ENCODE peak calls at places on chromosomes 11 and 22, in four cellular contexts. One of them, this sample, is unnamed.

GRCh38 chr11:72552399-72552910 is 118.1 kb upstream of the CLPB start:
- DNase-seq in RWPE2: no peak
- DNase-seq in A549: no peak
- DNase-seq in esophagus squamous epithelium: no peak
- DNase-seq in this sample: no peak

GRCh38 chr22:20156611-20157415 is 6.0 kb upstream of the CCDC188 start:
- DNase-seq in RWPE2: no peak
- DNase-seq in A549: peak; percentile 66
- DNase-seq in esophagus squamous epithelium: peak; percentile 30
- DNase-seq in this sample: peak; percentile 66

GRCh38 chr11:103534959-103535358 is 425.7 kb downstream of the DYNC2H1 start:
- DNase-seq in esophagus squamous epithelium: no peak
- DNase-seq in A549: no peak
- DNase-seq in RWPE2: no peak
- DNase-seq in this sample: no peak

GRCh38 chr11:63613517-63614135 is 607 bp downstream of the PLAAT3 start:
- DNase-seq in A549: peak; percentile 36
- DNase-seq in esophagus squamous epithelium: no peak
- DNase-seq in RWPE2: no peak
- DNase-seq in this sample: no peak

GRCh38 chr11:103700605-103701004 is 335.8 kb upstream of the DDI1 start:
- DNase-seq in RWPE2: no peak
- DNase-seq in esophagus squamous epithelium: no peak
- DNase-seq in A549: no peak
- DNase-seq in this sample: peak; percentile 79

GRCh38 chr22:37498289-37498909 is 12.2 kb upstream of the MFNG start:
- DNase-seq in A549: peak; percentile 46
- DNase-seq in esophagus squamous epithelium: no peak
- DNase-seq in RWPE2: no peak
- DNase-seq in this sample: no peak

GRCh38 chr11:63502252-63502820 is 3.5 kb upstream of the LGALS12 start:
- DNase-seq in esophagus squamous epithelium: no peak
- DNase-seq in A549: no peak
- DNase-seq in RWPE2: no peak
- DNase-seq in this sample: no peak

GRCh38 chr11:77270921-77271320 is 30.6 kb downstream of the GDPD4 start:
- DNase-seq in A549: no peak
- DNase-seq in esophagus squamous epithelium: no peak
- DNase-seq in RWPE2: no peak
- DNase-seq in this sample: no peak

GRCh38 chr11:63670077-63670737 is 969 bp downstream of the ATL3 start:
- DNase-seq in esophagus squamous epithelium: no peak
- DNase-seq in A549: no peak
- DNase-seq in RWPE2: no peak
- DNase-seq in this sample: peak; percentile 45

GRCh38 chr11:13135385-13136271 is 126.5 kb downstream of the RASSF10 start:
- DNase-seq in A549: no peak
- DNase-seq in esophagus squamous epithelium: no peak
- DNase-seq in RWPE2: no peak
- DNase-seq in this sample: peak; percentile 90

GRCh38 chr11:8732748-8733241 is 50.2 kb downstream of the RPL27A start:
- DNase-seq in RWPE2: no peak
- DNase-seq in A549: no peak
- DNase-seq in esophagus squamous epithelium: no peak
- DNase-seq in this sample: peak; percentile 80

GRCh38 chr11:8098361-8098760 is 17.4 kb downstream of the TUB start:
- DNase-seq in A549: no peak
- DNase-seq in esophagus squamous epithelium: no peak
- DNase-seq in RWPE2: no peak
- DNase-seq in this sample: peak; percentile 77

GRCh38 chr11:7759010-7759409 is 37.7 kb downstream of the OR5P2 start:
- DNase-seq in esophagus squamous epithelium: no peak
- DNase-seq in A549: no peak
- DNase-seq in RWPE2: no peak
- DNase-seq in this sample: no peak

GRCh38 chr11:88104408-88104807 is 70.8 kb downstream of the RAB38 start:
- DNase-seq in esophagus squamous epithelium: no peak
- DNase-seq in A549: peak; percentile 48
- DNase-seq in RWPE2: no peak
- DNase-seq in this sample: no peak

GRCh38 chr11:123065634-123066033 is 3.7 kb upstream of the HSPA8 start:
- DNase-seq in RWPE2: no peak
- DNase-seq in A549: no peak
- DNase-seq in esophagus squamous epithelium: no peak
- DNase-seq in this sample: peak; percentile 82

GRCh38 chr22:27850000-27850465 is 48.5 kb upstream of the MN1 start:
- DNase-seq in esophagus squamous epithelium: no peak
- DNase-seq in A549: no peak
- DNase-seq in RWPE2: no peak
- DNase-seq in this sample: no peak

GRCh38 chr11:1487091-1487850 is 692 bp upstream of the MOB2 start:
- DNase-seq in A549: no peak
- DNase-seq in esophagus squamous epithelium: no peak
- DNase-seq in RWPE2: peak; percentile 44
- DNase-seq in this sample: no peak

DNA sequence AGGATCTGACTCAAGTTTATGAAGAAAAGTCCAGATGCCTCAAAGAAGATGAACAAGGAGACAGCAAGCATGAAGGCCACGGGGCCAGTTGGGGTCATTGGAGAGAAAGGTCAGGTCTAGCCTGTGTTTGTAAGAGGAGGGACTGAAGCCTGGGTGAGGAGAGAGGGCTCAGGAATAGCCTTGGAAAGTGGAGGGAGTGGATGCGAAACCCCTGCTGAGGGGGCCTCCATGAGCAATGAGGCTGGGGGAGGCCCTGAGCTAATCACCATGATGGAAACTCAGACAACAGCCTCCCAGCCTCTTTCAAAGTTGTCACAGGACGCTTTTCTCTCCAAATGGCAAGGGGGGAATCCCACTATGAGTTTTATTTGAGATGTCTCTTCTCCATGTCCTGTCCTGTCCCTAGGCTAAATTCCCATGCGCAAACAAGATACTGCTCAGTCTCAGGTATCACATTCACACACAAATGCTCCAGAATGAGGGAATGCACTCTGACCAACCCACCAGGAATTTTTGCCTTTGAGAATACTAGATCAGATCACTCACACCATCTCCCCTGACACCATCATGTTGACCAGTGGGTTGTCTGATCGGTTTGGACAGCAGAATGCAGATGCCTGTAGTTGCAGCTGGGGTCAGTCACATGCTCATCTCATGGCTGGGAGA is 51.3 kb upstream of the TOP3B start:
- DNase-seq in esophagus squamous epithelium: no peak
- DNase-seq in RWPE2: no peak
- DNase-seq in A549: no peak
- DNase-seq in this sample: no peak
- H3K4me1 ChIP-seq in esophagus squamous epithelium: no peaks in the 10 kb centered on the region
- H3K4me1 ChIP-seq in RWPE2: no peaks in the 10 kb centered on the region
- H3K4me1 ChIP-seq in A549: no peaks in the 10 kb centered on the region
- H3K4me1 ChIP-seq in this sample: peaks cover 11% of the 10 kb centered on the region

DNA sequence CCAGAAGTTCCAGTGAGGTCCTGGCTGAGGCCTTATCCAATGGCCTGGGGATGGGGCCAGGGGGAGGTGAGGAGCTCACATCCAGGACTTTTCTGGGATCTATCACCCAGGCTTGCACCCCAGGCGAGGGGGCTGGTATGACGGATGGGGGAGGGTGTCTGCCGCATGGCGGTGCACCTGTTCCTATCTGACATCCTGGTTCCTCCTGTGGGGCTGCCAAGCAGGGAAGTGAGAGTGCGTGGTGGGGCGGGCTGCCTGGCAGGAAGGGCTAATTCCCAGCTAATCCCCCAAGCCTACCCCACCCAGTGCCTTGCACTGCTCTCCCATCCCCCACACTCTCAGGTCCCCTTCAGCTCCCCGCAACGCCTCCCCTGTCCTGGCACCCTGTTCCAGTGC is 102.1 kb downstream of the NECTIN1 start:
- DNase-seq in esophagus squamous epithelium: no peak
- DNase-seq in A549: no peak
- DNase-seq in RWPE2: no peak
- DNase-seq in this sample: no peak
- H3K4me1 ChIP-seq in esophagus squamous epithelium: no peaks in the 10 kb centered on the region
- H3K4me1 ChIP-seq in A549: no peaks in the 10 kb centered on the region
- H3K4me1 ChIP-seq in RWPE2: no peaks in the 10 kb centered on the region
- H3K4me1 ChIP-seq in this sample: no peaks in the 10 kb centered on the region

GRCh38 chr11:134838708-134839107 is 426.7 kb upstream of the B3GAT1 start:
- DNase-seq in RWPE2: no peak
- DNase-seq in esophagus squamous epithelium: no peak
- DNase-seq in A549: no peak
- DNase-seq in this sample: no peak
- H3K4me1 ChIP-seq in RWPE2: no peaks in the 10 kb centered on the region
- H3K4me1 ChIP-seq in esophagus squamous epithelium: no peaks in the 10 kb centered on the region
- H3K4me1 ChIP-seq in A549: no peaks in the 10 kb centered on the region
- H3K4me1 ChIP-seq in this sample: no peaks in the 10 kb centered on the region

GRCh38 chr11:48095779-48096470 is 115.6 kb downstream of the PTPRJ start:
- DNase-seq in esophagus squamous epithelium: no peak
- DNase-seq in A549: no peak
- DNase-seq in RWPE2: no peak
- DNase-seq in this sample: no peak
- H3K4me1 ChIP-seq in esophagus squamous epithelium: peaks cover 4% of the 10 kb centered on the region
- H3K4me1 ChIP-seq in A549: peaks cover 85% of the 10 kb centered on the region
- H3K4me1 ChIP-seq in RWPE2: peaks cover 22% of the 10 kb centered on the region
- H3K4me1 ChIP-seq in this sample: peaks cover 4% of the 10 kb centered on the region

GRCh38 chr11:117830674-117831351 is 6.3 kb upstream of the FXYD2 start:
- DNase-seq in A549: no peak
- DNase-seq in esophagus squamous epithelium: no peak
- DNase-seq in RWPE2: no peak
- DNase-seq in this sample: no peak
- H3K4me1 ChIP-seq in A549: peaks cover 40% of the 10 kb centered on the region
- H3K4me1 ChIP-seq in esophagus squamous epithelium: peaks cover 8% of the 10 kb centered on the region
- H3K4me1 ChIP-seq in RWPE2: no peaks in the 10 kb centered on the region
- H3K4me1 ChIP-seq in this sample: peaks cover 7% of the 10 kb centered on the region

GRCh38 chr11:113850188-113850587 is 25.2 kb downstream of the USP28 start:
- DNase-seq in RWPE2: no peak
- DNase-seq in A549: no peak
- DNase-seq in esophagus squamous epithelium: no peak
- DNase-seq in this sample: no peak
- H3K4me1 ChIP-seq in RWPE2: peaks cover 2% of the 10 kb centered on the region
- H3K4me1 ChIP-seq in A549: no peaks in the 10 kb centered on the region
- H3K4me1 ChIP-seq in esophagus squamous epithelium: no peaks in the 10 kb centered on the region
- H3K4me1 ChIP-seq in this sample: no peaks in the 10 kb centered on the region

DNA sequence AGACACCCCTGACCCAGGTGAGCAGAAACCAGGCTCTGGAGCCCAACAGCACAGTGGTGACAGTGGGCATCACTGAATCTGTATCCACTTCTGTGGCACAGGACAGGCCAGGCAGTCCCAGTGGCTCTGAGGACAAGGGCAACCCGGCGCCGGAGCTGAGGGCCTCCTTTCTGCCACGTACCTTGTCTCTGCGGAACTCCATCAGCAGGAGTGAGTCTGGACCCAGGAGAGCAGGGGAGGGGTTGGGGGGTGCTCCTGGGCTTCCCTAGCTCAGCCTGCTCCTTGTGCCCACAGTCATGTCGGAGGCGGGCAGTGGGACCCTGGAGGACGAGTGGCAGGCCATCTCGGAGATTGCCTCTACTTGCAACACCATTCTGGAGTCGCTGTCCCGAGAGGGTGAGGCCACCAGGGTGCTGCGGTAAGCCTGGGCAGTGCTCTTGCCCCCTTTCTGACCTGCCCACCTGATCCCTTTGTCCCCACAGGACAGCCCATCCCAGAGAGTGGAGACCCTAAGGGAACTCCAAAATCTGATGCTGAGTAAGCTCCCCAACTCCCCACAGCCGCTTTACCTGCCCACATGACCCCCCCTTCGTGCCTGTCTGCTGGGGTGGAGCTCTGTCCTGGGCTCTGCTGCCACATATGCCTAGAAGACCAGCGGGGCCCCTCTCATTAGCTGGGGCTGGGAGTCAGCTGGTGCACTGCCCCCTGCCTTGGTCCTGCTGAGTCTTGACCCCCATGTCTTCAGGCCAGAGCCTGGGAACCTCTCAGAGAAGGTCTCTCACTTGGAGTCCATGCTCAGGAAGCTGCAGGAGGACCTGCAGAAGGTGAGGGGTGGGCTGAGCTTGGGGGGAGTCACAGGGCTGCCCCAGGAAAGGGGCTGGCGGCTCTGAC is 12.0 kb downstream of the SIPA1 start:
- DNase-seq in A549: no peak
- DNase-seq in RWPE2: peak; percentile 51
- DNase-seq in esophagus squamous epithelium: no peak
- DNase-seq in this sample: no peak
- H3K4me1 ChIP-seq in A549: peaks cover 17% of the 10 kb centered on the region
- H3K4me1 ChIP-seq in RWPE2: peaks cover 19% of the 10 kb centered on the region
- H3K4me1 ChIP-seq in esophagus squamous epithelium: peaks cover 47% of the 10 kb centered on the region
- H3K4me1 ChIP-seq in this sample: peaks cover 21% of the 10 kb centered on the region

DNA sequence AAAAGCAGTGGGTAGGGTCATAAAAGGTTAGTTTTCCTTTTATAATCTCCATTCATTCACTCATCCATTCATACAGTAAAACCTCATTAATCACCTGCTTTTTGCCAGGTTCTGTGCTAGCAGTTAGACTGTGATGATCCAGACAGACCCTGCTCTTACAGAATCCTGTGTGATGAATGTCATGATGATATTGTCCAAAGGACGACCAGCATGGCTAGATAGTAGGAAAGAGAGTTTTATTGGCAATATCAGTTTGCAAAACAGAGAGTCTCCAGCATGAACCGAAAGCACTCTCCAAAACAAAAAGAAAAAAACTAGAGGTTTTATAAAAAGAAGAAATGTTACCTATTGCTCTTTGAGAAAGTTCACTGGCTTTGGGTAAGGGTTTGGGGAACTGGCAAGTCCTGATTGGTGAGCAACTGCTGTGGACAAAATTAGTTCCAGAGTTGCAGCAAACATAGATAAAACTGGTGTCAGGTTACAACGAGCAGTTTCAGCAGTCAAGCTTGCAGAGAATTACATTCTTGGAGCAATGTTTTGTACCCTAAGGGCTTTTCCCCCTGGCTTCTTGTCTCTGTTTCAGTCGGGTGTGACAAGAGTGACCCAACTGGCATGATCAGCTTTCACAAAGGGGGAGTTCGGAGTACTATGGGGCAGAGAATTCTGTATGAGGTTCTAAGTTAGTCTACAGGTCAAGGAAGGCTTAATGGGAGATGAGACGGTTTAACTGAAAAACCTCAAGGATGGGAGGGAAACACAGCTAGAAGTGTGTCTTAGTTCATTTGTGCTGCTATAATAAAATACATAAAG is 58.3 kb downstream of the HSD17B12 start:
- DNase-seq in RWPE2: no peak
- DNase-seq in A549: no peak
- DNase-seq in esophagus squamous epithelium: no peak
- DNase-seq in this sample: peak; percentile 90
- H3K4me1 ChIP-seq in RWPE2: peaks cover 27% of the 10 kb centered on the region
- H3K4me1 ChIP-seq in A549: peaks cover 12% of the 10 kb centered on the region
- H3K4me1 ChIP-seq in esophagus squamous epithelium: peaks cover 6% of the 10 kb centered on the region
- H3K4me1 ChIP-seq in this sample: peaks cover 11% of the 10 kb centered on the region

DNA sequence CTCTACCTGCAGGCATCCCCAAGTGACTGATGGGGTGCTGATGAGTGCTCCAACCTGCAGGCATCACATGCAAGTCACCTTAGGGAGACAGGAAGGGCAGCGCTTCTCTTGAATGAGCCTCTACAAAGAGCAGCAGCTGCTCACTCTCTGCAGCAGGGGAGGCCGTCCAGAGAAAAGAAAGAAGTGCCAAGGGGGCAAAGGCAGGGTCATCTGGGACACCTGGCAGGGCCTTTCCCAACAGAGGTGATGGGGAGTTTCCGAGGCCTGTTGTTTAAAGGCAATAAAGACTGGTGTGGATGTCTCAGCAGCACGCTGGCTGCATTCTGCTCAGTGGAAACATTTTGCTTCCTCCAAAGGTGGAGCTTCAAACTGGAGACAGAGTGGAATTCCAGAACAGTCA is 113.7 kb downstream of the ETS1 start:
- DNase-seq in esophagus squamous epithelium: no peak
- DNase-seq in A549: no peak
- DNase-seq in RWPE2: no peak
- DNase-seq in this sample: no peak
- H3K4me1 ChIP-seq in esophagus squamous epithelium: peaks cover 3% of the 10 kb centered on the region
- H3K4me1 ChIP-seq in A549: peaks cover 10% of the 10 kb centered on the region
- H3K4me1 ChIP-seq in RWPE2: no peaks in the 10 kb centered on the region
- H3K4me1 ChIP-seq in this sample: peaks cover 29% of the 10 kb centered on the region

GRCh38 chr11:281486-282161 is 3.4 kb downstream of the NLRP6 start:
- DNase-seq in RWPE2: no peak
- DNase-seq in esophagus squamous epithelium: no peak
- DNase-seq in A549: no peak
- DNase-seq in this sample: no peak
- H3K4me1 ChIP-seq in RWPE2: no peaks in the 10 kb centered on the region
- H3K4me1 ChIP-seq in esophagus squamous epithelium: peaks cover 32% of the 10 kb centered on the region
- H3K4me1 ChIP-seq in A549: peaks cover 14% of the 10 kb centered on the region
- H3K4me1 ChIP-seq in this sample: no peaks in the 10 kb centered on the region

This sample was measured in IMR-90.